ENCODE peak calls at places on chromosome 13, in seven cellular contexts. One of them, this sample, is unnamed.

GRCh38 chr13:21009036-21009435 is 52.4 kb downstream of the LATS2 start:
- DNase-seq in lower leg skin: peak
- DNase-seq in CD4-positive, CD25-positive, alpha-beta regulatory T cell: no peak
- DNase-seq in mesenchymal stem cell: no peak
- DNase-seq in tibial artery: peak
- DNase-seq in aorta: no peak
- DNase-seq in transverse colon: no peak
- DNase-seq in this sample: no peak

GRCh38 chr13:83499286-83499685 is 383.0 kb downstream of the SLITRK1 start:
- DNase-seq in mesenchymal stem cell: no peak
- DNase-seq in CD4-positive, CD25-positive, alpha-beta regulatory T cell: no peak
- DNase-seq in aorta: no peak
- DNase-seq in transverse colon: no peak
- DNase-seq in tibial artery: no peak
- DNase-seq in lower leg skin: no peak
- DNase-seq in this sample: no peak

GRCh38 chr13:68023838-68024581 is 793.9 kb upstream of the PCDH9 start:
- DNase-seq in tibial artery: no peak
- DNase-seq in transverse colon: peak
- DNase-seq in CD4-positive, CD25-positive, alpha-beta regulatory T cell: no peak
- DNase-seq in mesenchymal stem cell: no peak
- DNase-seq in aorta: no peak
- DNase-seq in lower leg skin: no peak
- DNase-seq in this sample: no peak

GRCh38 chr13:103607995-103608394 is 541.8 kb upstream of the SLC10A2 start:
- DNase-seq in lower leg skin: no peak
- DNase-seq in mesenchymal stem cell: no peak
- DNase-seq in CD4-positive, CD25-positive, alpha-beta regulatory T cell: no peak
- DNase-seq in tibial artery: no peak
- DNase-seq in aorta: no peak
- DNase-seq in transverse colon: no peak
- DNase-seq in this sample: no peak

GRCh38 chr13:22801402-22802003 is 379.3 kb upstream of the SGCG start:
- DNase-seq in tibial artery: no peak
- DNase-seq in lower leg skin: no peak
- DNase-seq in mesenchymal stem cell: peak
- DNase-seq in transverse colon: no peak
- DNase-seq in aorta: no peak
- DNase-seq in CD4-positive, CD25-positive, alpha-beta regulatory T cell: no peak
- DNase-seq in this sample: no peak

GRCh38 chr13:41356788-41357187 is 45.7 kb downstream of the NAA16 start:
- DNase-seq in mesenchymal stem cell: no peak
- DNase-seq in tibial artery: no peak
- DNase-seq in CD4-positive, CD25-positive, alpha-beta regulatory T cell: peak
- DNase-seq in transverse colon: no peak
- DNase-seq in aorta: no peak
- DNase-seq in lower leg skin: no peak
- DNase-seq in this sample: no peak

GRCh38 chr13:98839826-98840769 is 87.6 kb upstream of the SLC15A1 start:
- DNase-seq in aorta: peak
- DNase-seq in mesenchymal stem cell: peak
- DNase-seq in lower leg skin: no peak
- DNase-seq in tibial artery: no peak
- DNase-seq in CD4-positive, CD25-positive, alpha-beta regulatory T cell: peak
- DNase-seq in transverse colon: peak
- DNase-seq in this sample: peak

GRCh38 chr13:79423340-79423739 is 17.3 kb upstream of the RBM26 start:
- DNase-seq in lower leg skin: no peak
- DNase-seq in mesenchymal stem cell: no peak
- DNase-seq in tibial artery: no peak
- DNase-seq in CD4-positive, CD25-positive, alpha-beta regulatory T cell: no peak
- DNase-seq in aorta: no peak
- DNase-seq in transverse colon: no peak
- DNase-seq in this sample: no peak

GRCh38 chr13:21330126-21330861 is 128.8 kb downstream of the ZDHHC20 start:
- DNase-seq in transverse colon: no peak
- DNase-seq in lower leg skin: no peak
- DNase-seq in tibial artery: no peak
- DNase-seq in mesenchymal stem cell: peak
- DNase-seq in CD4-positive, CD25-positive, alpha-beta regulatory T cell: peak
- DNase-seq in aorta: no peak
- DNase-seq in this sample: no peak

GRCh38 chr13:42981853-42982252 is 10.2 kb downstream of the EPSTI1 start:
- DNase-seq in lower leg skin: no peak
- DNase-seq in transverse colon: no peak
- DNase-seq in tibial artery: no peak
- DNase-seq in mesenchymal stem cell: no peak
- DNase-seq in aorta: no peak
- DNase-seq in CD4-positive, CD25-positive, alpha-beta regulatory T cell: no peak
- DNase-seq in this sample: no peak

GRCh38 chr13:33017410-33017929 is 1.2 kb downstream of the KL start:
- DNase-seq in lower leg skin: peak
- DNase-seq in transverse colon: peak
- DNase-seq in CD4-positive, CD25-positive, alpha-beta regulatory T cell: peak
- DNase-seq in aorta: no peak
- DNase-seq in tibial artery: peak
- DNase-seq in mesenchymal stem cell: peak
- DNase-seq in this sample: peak

GRCh38 chr13:111485491-111486250 is 165.2 kb downstream of the TEX29 start:
- DNase-seq in lower leg skin: peak
- DNase-seq in transverse colon: no peak
- DNase-seq in tibial artery: no peak
- DNase-seq in aorta: peak
- DNase-seq in mesenchymal stem cell: no peak
- DNase-seq in CD4-positive, CD25-positive, alpha-beta regulatory T cell: no peak
- DNase-seq in this sample: no peak

GRCh38 chr13:22486490-22486889 is 694.3 kb upstream of the SGCG start:
- DNase-seq in aorta: no peak
- DNase-seq in mesenchymal stem cell: no peak
- DNase-seq in lower leg skin: no peak
- DNase-seq in CD4-positive, CD25-positive, alpha-beta regulatory T cell: no peak
- DNase-seq in transverse colon: no peak
- DNase-seq in tibial artery: no peak
- DNase-seq in this sample: no peak

GRCh38 chr13:77563110-77563509 is 27.6 kb downstream of the SCEL start:
- DNase-seq in CD4-positive, CD25-positive, alpha-beta regulatory T cell: no peak
- DNase-seq in lower leg skin: no peak
- DNase-seq in mesenchymal stem cell: peak
- DNase-seq in tibial artery: no peak
- DNase-seq in aorta: no peak
- DNase-seq in transverse colon: no peak
- DNase-seq in this sample: no peak

GRCh38 chr13:44352671-44353070 is 21.0 kb upstream of the SERP2 start:
- DNase-seq in aorta: no peak
- DNase-seq in transverse colon: no peak
- DNase-seq in CD4-positive, CD25-positive, alpha-beta regulatory T cell: no peak
- DNase-seq in mesenchymal stem cell: no peak
- DNase-seq in lower leg skin: no peak
- DNase-seq in tibial artery: no peak
- DNase-seq in this sample: no peak

GRCh38 chr13:82614086-82614485 is 1268.2 kb downstream of the SLITRK1 start:
- DNase-seq in CD4-positive, CD25-positive, alpha-beta regulatory T cell: no peak
- DNase-seq in tibial artery: no peak
- DNase-seq in lower leg skin: no peak
- DNase-seq in transverse colon: no peak
- DNase-seq in aorta: no peak
- DNase-seq in mesenchymal stem cell: no peak
- DNase-seq in this sample: no peak

GRCh38 chr13:110407021-110407420 is 99.9 kb downstream of the COL4A2 start:
- DNase-seq in aorta: peak
- DNase-seq in mesenchymal stem cell: peak
- DNase-seq in tibial artery: no peak
- DNase-seq in CD4-positive, CD25-positive, alpha-beta regulatory T cell: no peak
- DNase-seq in transverse colon: no peak
- DNase-seq in lower leg skin: no peak
- DNase-seq in this sample: no peak

GRCh38 chr13:97226788-97227627 is 4.9 kb downstream of the MBNL2 start:
- DNase-seq in lower leg skin: no peak
- DNase-seq in mesenchymal stem cell: peak
- DNase-seq in aorta: no peak
- DNase-seq in CD4-positive, CD25-positive, alpha-beta regulatory T cell: peak
- DNase-seq in tibial artery: no peak
- DNase-seq in transverse colon: peak
- DNase-seq in this sample: peak

GRCh38 chr13:50523307-50523706 is 320.2 kb downstream of the DLEU7 start:
- DNase-seq in CD4-positive, CD25-positive, alpha-beta regulatory T cell: no peak
- DNase-seq in transverse colon: no peak
- DNase-seq in mesenchymal stem cell: no peak
- DNase-seq in aorta: no peak
- DNase-seq in tibial artery: no peak
- DNase-seq in lower leg skin: no peak
- DNase-seq in this sample: no peak

GRCh38 chr13:111845621-111846351 is 221.2 kb upstream of the SOX1 start:
- DNase-seq in tibial artery: peak
- DNase-seq in transverse colon: no peak
- DNase-seq in mesenchymal stem cell: no peak
- DNase-seq in lower leg skin: peak
- DNase-seq in aorta: no peak
- DNase-seq in CD4-positive, CD25-positive, alpha-beta regulatory T cell: no peak
- DNase-seq in this sample: no peak

GRCh38 chr13:77810430-77810829 is 108.2 kb downstream of the EDNRB start:
- DNase-seq in CD4-positive, CD25-positive, alpha-beta regulatory T cell: peak
- DNase-seq in lower leg skin: no peak
- DNase-seq in aorta: no peak
- DNase-seq in transverse colon: no peak
- DNase-seq in tibial artery: no peak
- DNase-seq in mesenchymal stem cell: peak
- DNase-seq in this sample: no peak

GRCh38 chr13:112067121-112067741 is at the start of gene SOX1:
- DNase-seq in transverse colon: no peak
- DNase-seq in tibial artery: no peak
- DNase-seq in lower leg skin: no peak
- DNase-seq in aorta: no peak
- DNase-seq in mesenchymal stem cell: no peak
- DNase-seq in CD4-positive, CD25-positive, alpha-beta regulatory T cell: no peak
- DNase-seq in this sample: no peak

GRCh38 chr13:30685320-30685859 is 50.0 kb upstream of the ALOX5AP start:
- DNase-seq in CD4-positive, CD25-positive, alpha-beta regulatory T cell: no peak
- DNase-seq in tibial artery: no peak
- DNase-seq in transverse colon: peak
- DNase-seq in aorta: no peak
- DNase-seq in mesenchymal stem cell: no peak
- DNase-seq in lower leg skin: no peak
- DNase-seq in this sample: no peak
- H3K4me3 ChIP-seq in CD4-positive, CD25-positive, alpha-beta regulatory T cell: no peak
- H3K4me3 ChIP-seq in tibial artery: no peak
- H3K4me3 ChIP-seq in transverse colon: no peak
- H3K4me3 ChIP-seq in aorta: no peak
- H3K4me3 ChIP-seq in mesenchymal stem cell: no peak
- H3K4me3 ChIP-seq in lower leg skin: no peak
- H3K4me3 ChIP-seq in this sample: no peak

DNA sequence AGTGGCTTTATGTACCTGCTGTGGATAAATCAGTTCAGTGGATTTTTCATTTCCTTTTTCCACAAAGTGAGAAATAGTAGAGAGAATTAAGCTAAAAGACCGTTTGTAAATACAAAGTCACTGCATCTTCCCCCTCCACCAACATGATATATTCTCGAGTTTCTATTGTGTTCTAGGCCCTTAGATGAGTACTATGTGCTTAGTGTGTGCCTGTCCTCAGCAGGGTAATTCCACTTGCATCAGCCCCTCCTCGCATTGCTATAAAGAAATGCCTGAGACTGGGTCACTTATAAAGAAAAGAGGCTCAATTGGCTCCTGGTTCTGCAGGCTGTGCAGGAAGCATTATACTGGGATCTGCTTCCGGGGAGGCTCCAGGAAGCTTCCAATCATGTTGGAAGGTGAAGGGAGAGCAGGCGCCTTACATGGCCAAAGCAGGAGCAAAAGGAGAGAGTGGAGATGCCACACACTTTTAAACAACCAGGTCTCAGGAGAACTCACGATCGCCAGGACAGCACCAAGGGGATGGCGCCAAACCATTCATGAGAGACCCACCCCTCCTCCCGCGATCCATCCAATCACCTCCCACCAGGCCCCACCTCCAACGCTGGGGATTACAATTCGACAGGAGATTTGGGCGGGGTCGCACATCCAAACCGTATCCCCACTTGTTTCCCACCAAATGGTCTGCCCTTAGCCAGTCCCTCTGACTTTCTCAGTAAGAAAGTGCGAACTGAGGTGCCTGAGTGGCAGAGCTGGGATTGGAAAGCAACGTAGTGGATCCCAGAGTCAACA is 102.3 kb upstream of the ABCC4 start:
- DNase-seq in lower leg skin: no peak
- DNase-seq in CD4-positive, CD25-positive, alpha-beta regulatory T cell: peak
- DNase-seq in mesenchymal stem cell: peak
- DNase-seq in transverse colon: no peak
- DNase-seq in tibial artery: no peak
- DNase-seq in aorta: no peak
- DNase-seq in this sample: no peak
- H3K4me3 ChIP-seq in lower leg skin: no peak
- H3K4me3 ChIP-seq in CD4-positive, CD25-positive, alpha-beta regulatory T cell: peak
- H3K4me3 ChIP-seq in mesenchymal stem cell: peak
- H3K4me3 ChIP-seq in transverse colon: peak
- H3K4me3 ChIP-seq in tibial artery: peak
- H3K4me3 ChIP-seq in aorta: peak
- H3K4me3 ChIP-seq in this sample: peak

GRCh38 chr13:73433893-73434292 is 375.1 kb downstream of the KLF5 start:
- DNase-seq in lower leg skin: no peak
- DNase-seq in tibial artery: no peak
- DNase-seq in mesenchymal stem cell: no peak
- DNase-seq in transverse colon: no peak
- DNase-seq in CD4-positive, CD25-positive, alpha-beta regulatory T cell: no peak
- DNase-seq in aorta: no peak
- DNase-seq in this sample: no peak

GRCh38 chr13:73429691-73430090 is 370.9 kb downstream of the KLF5 start:
- DNase-seq in CD4-positive, CD25-positive, alpha-beta regulatory T cell: no peak
- DNase-seq in mesenchymal stem cell: peak
- DNase-seq in tibial artery: no peak
- DNase-seq in aorta: no peak
- DNase-seq in lower leg skin: no peak
- DNase-seq in transverse colon: no peak
- DNase-seq in this sample: no peak

GRCh38 chr13:73422973-73423372 is 364.2 kb downstream of the KLF5 start:
- DNase-seq in lower leg skin: no peak
- DNase-seq in tibial artery: no peak
- DNase-seq in CD4-positive, CD25-positive, alpha-beta regulatory T cell: no peak
- DNase-seq in aorta: no peak
- DNase-seq in mesenchymal stem cell: no peak
- DNase-seq in transverse colon: peak
- DNase-seq in this sample: no peak

GRCh38 chr13:73428137-73428536 is 369.3 kb downstream of the KLF5 start:
- DNase-seq in tibial artery: no peak
- DNase-seq in aorta: no peak
- DNase-seq in mesenchymal stem cell: peak
- DNase-seq in CD4-positive, CD25-positive, alpha-beta regulatory T cell: no peak
- DNase-seq in lower leg skin: no peak
- DNase-seq in transverse colon: no peak
- DNase-seq in this sample: no peak

GRCh38 chr13:73428706-73429105 is 369.9 kb downstream of the KLF5 start:
- DNase-seq in aorta: no peak
- DNase-seq in lower leg skin: no peak
- DNase-seq in mesenchymal stem cell: no peak
- DNase-seq in CD4-positive, CD25-positive, alpha-beta regulatory T cell: no peak
- DNase-seq in tibial artery: no peak
- DNase-seq in transverse colon: no peak
- DNase-seq in this sample: no peak
- H3K4me3 ChIP-seq in aorta: no peak
- H3K4me3 ChIP-seq in lower leg skin: no peak
- H3K4me3 ChIP-seq in mesenchymal stem cell: no peak
- H3K4me3 ChIP-seq in CD4-positive, CD25-positive, alpha-beta regulatory T cell: no peak
- H3K4me3 ChIP-seq in tibial artery: no peak
- H3K4me3 ChIP-seq in transverse colon: no peak
- H3K4me3 ChIP-seq in this sample: no peak

GRCh38 chr13:108686027-108686426 is 56.6 kb downstream of the MYO16 start:
- DNase-seq in CD4-positive, CD25-positive, alpha-beta regulatory T cell: no peak
- DNase-seq in aorta: no peak
- DNase-seq in mesenchymal stem cell: no peak
- DNase-seq in transverse colon: no peak
- DNase-seq in tibial artery: no peak
- DNase-seq in lower leg skin: no peak
- DNase-seq in this sample: no peak
- H3K4me3 ChIP-seq in CD4-positive, CD25-positive, alpha-beta regulatory T cell: no peak
- H3K4me3 ChIP-seq in aorta: no peak
- H3K4me3 ChIP-seq in mesenchymal stem cell: no peak
- H3K4me3 ChIP-seq in transverse colon: no peak
- H3K4me3 ChIP-seq in tibial artery: no peak
- H3K4me3 ChIP-seq in lower leg skin: no peak
- H3K4me3 ChIP-seq in this sample: no peak